ENCODE peak calls at places on chromosomes 7 and 10, in five cellular contexts. X is heart right ventricle, O is spleen, E is coronary artery, N is foreskin keratinocyte. G is an unnamed sample.

GRCh38 chr7:103851357-103851756 is 138.1 kb downstream of the RELN start:
- DNase-seq in X (no peak), O (no peak), E (no peak), N (no peak), G (no peak)

GRCh38 chr7:46494026-46494425 is 573.0 kb upstream of the IGFBP3 start:
- DNase-seq in X (no peak), O (no peak), E (no peak), N (peak), G (no peak)

GRCh38 chr7:74262639-74263398 is 8.6 kb upstream of the RFC2 start:
- DNase-seq in X (no peak), O (no peak), E (no peak), N (no peak), G (no peak)

GRCh38 chr10:15168296-15168780 is at the start of gene NMT2:
- DNase-seq in X (peak), O (peak), E (peak), N (no peak), G (no peak)

GRCh38 chr7:121505021-121505420 is 108.9 kb upstream of the FAM3C start:
- DNase-seq in X (no peak), O (no peak), E (no peak), N (peak), G (no peak)

GRCh38 chr10:13690281-13690825 is 103.6 kb downstream of the PRPF18 start:
- DNase-seq in X (no peak), O (peak), E (no peak), N (peak), G (no peak)

GRCh38 chr7:127705461-127705959 is 53.5 kb downstream of the SND1 start:
- DNase-seq in X (no peak), O (no peak), E (no peak), N (no peak), G (no peak)

GRCh38 chr10:79406683-79407396 is 38.6 kb downstream of the ZCCHC24 start:
- DNase-seq in X (no peak), O (peak), E (no peak), N (no peak), G (no peak)

GRCh38 chr10:81843042-81843441 is 32.0 kb upstream of the NRG3 start:
- DNase-seq in X (no peak), O (no peak), E (no peak), N (no peak), G (no peak)

GRCh38 chr7:7761974-7762769 is 43.8 kb upstream of the RPA3 start:
- DNase-seq in X (no peak), O (no peak), E (no peak), N (peak), G (no peak)

GRCh38 chr7:131106681-131107342 is 220.9 kb upstream of the MKLN1 start:
- DNase-seq in X (peak), O (peak), E (peak), N (no peak), G (no peak)

GRCh38 chr10:76436367-76436766 is 1004.9 kb downstream of the LRMDA start:
- DNase-seq in X (peak), O (no peak), E (no peak), N (no peak), G (no peak)

GRCh38 chr7:136869006-136869961 is 832 bp downstream of the CHRM2 start:
- DNase-seq in X (peak), O (peak), E (no peak), N (no peak), G (no peak)

GRCh38 chr10:74081192-74081803 is 69.3 kb downstream of the AP3M1 start:
- DNase-seq in X (peak), O (no peak), E (no peak), N (no peak), G (no peak)

GRCh38 chr7:72546586-72546985 is 134.4 kb upstream of the CALN1 start:
- DNase-seq in X (no peak), O (no peak), E (no peak), N (no peak), G (no peak)

GRCh38 chr10:7470371-7470770 is 59.5 kb upstream of the SFMBT2 start:
- DNase-seq in X (no peak), O (no peak), E (no peak), N (no peak), G (no peak)

GRCh38 chr10:7475046-7475860 is 64.4 kb upstream of the SFMBT2 start:
- DNase-seq in X (no peak), O (no peak), E (no peak), N (no peak), G (no peak)

GRCh38 chr10:7474388-7474787 is 63.6 kb upstream of the SFMBT2 start:
- DNase-seq in X (no peak), O (no peak), E (no peak), N (no peak), G (no peak)

GRCh38 chr10:7473474-7473873 is 62.6 kb upstream of the SFMBT2 start:
- DNase-seq in X (no peak), O (no peak), E (no peak), N (no peak), G (no peak)

DNA sequence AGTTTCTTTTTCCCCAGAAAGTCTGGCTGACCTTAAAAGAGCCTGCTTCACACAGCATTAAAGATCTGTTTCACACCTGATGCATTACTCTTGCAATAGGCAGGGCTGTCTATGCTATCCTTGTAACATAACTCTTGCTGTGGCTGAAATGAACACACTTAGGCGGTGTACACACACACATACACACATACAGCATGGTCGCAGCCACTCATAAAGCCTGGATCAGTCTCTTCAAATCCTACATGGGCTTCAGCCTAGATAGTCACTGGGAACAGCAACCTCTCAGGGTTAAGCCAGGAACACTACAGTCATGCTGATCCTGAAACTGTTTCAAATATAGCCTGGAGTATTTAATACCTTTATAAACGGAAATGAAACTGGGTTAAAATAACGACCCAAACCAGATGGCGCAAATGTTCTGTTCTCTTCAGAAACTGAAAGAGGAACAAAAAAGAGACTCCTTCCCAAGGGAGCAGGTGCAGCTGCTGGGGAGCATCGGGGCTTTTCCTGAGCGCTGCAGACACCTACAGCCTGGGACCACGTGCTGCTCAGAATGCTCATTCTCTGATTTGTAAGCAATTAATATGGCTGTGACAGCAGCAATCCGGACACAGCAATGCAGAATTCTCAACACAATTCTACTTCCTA is 61.0 kb upstream of the SFMBT2 start:
- DNase-seq in X (no peak), O (peak), E (no peak), N (no peak), G (no peak)
- H3K27ac ChIP-seq in X (no peak), O (peak), E (no peak), N (no peak), G (no peak)

GRCh38 chr10:3473271-3473670 is 300.7 kb upstream of the PITRM1 start:
- DNase-seq in X (no peak), O (no peak), E (no peak), N (no peak), G (no peak)
- H3K27ac ChIP-seq in X (peak), O (peak), E (peak), N (peak), G (no peak)

GRCh38 chr7:47579458-47579857 is 2.5 kb downstream of the TNS3 start:
- DNase-seq in X (no peak), O (no peak), E (no peak), N (no peak), G (no peak)

GRCh38 chr7:47581442-47581820 is 480 bp downstream of the TNS3 start:
- DNase-seq in X (no peak), O (peak), E (peak), N (no peak), G (no peak)

GRCh38 chr7:47578581-47579270 is 3.2 kb downstream of the TNS3 start:
- DNase-seq in X (no peak), O (no peak), E (peak), N (no peak), G (no peak)

GRCh38 chr7:47580811-47581331 is 1.0 kb downstream of the TNS3 start:
- DNase-seq in X (no peak), O (no peak), E (peak), N (no peak), G (no peak)

DNA sequence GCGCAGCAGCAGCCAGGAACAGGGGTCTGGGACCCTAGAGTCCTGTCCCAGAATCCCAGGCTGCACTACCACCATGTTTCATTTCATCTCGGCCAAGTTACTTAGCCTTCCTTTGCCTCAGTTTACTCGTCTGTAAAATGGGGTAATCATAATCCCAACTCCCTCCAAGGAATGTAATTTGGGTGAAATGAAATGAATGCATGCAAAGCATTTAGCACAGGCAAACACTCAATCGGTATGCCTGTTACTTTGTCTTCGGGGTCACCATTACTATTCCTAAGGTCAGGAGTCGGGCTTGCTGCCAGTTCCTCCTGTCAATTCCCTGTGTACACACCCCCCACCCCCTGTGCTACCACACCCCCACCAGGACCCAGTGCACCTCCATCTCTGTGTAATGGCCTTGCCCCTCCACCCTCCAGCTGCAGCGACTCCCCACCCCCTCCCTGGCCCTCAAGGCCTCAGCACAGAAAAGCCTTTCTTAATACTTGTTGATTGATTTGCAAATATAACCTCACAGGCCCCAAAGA is 1.7 kb downstream of the TNS3 start:
- DNase-seq in X (no peak), O (no peak), E (no peak), N (no peak), G (no peak)
- H3K27ac ChIP-seq in X (no peak), O (peak), E (peak), N (no peak), G (no peak)

GRCh38 chr7:2775376-2775775 is 68.7 kb downstream of the GNA12 start:
- DNase-seq in X (no peak), O (no peak), E (no peak), N (no peak), G (peak)

GRCh38 chr7:2775785-2776184 is 68.3 kb downstream of the GNA12 start:
- DNase-seq in X (no peak), O (no peak), E (peak), N (no peak), G (no peak)

GRCh38 chr7:2776353-2776752 is 67.8 kb downstream of the GNA12 start:
- DNase-seq in X (no peak), O (no peak), E (peak), N (no peak), G (no peak)

GRCh38 chr7:2779086-2779485 is 65.0 kb downstream of the GNA12 start:
- DNase-seq in X (no peak), O (no peak), E (no peak), N (no peak), G (no peak)

GRCh38 chr7:2777898-2778535 is 66.1 kb downstream of the GNA12 start:
- DNase-seq in X (no peak), O (no peak), E (no peak), N (no peak), G (no peak)
- H3K27ac ChIP-seq in X (no peak), O (no peak), E (no peak), N (no peak), G (no peak)

DNA sequence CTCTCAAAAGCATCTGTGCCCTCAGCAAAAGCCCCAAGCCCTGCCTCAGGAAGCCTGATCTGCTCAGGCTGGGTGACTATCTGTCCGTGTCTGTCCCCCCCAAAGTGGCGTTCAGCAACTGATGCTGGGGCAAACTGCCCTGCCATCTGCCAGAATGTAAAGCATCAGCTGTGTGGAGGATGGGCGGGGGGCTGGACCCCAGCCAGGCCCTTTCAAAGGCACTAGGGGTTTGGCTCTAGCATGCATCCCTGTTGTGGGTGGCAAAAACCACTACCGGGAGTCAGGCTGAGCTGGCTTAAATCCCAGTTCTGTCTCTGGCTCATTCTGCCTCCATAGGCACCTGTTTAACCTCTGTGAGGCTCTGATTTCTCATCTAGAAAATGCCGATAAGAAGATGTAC is 35.5 kb downstream of the GPRIN2 start:
- DNase-seq in X (no peak), O (peak), E (no peak), N (peak), G (no peak)
- H3K27ac ChIP-seq in X (no peak), O (no peak), E (no peak), N (no peak), G (no peak)

G was measured in substantia nigra.